ENCODE peak calls at places on chromosomes 4 and X, in four cellular contexts. C is SK-N-SH, P is SK-N-MC, D is GM23338. Q is an unnamed sample.

GRCh38 chrX:155216940-155217450 is 735 bp downstream of the VBP1 start:
- DNase-seq in C (peak), P (no peak), D (peak), Q (no peak)

GRCh38 chrX:41827886-41828285 is 95.5 kb downstream of the CASK start:
- DNase-seq in C (no peak), P (no peak), D (no peak), Q (no peak)

GRCh38 chr4:95547708-95548471 is 883 bp downstream of the UNC5C start:
- DNase-seq in C (no peak), P (no peak), D (peak), Q (no peak)

GRCh38 chr4:48194986-48195773 is 61.1 kb upstream of the TXK start:
- DNase-seq in C (peak), P (no peak), D (no peak), Q (no peak)

GRCh38 chr4:148205481-148205880 is 236.7 kb downstream of the NR3C2 start:
- DNase-seq in C (no peak), P (peak), D (no peak), Q (no peak)

GRCh38 chr4:3251691-3252479 is 2.9 kb downstream of the MSANTD1 start:
- DNase-seq in C (no peak), P (no peak), D (no peak), Q (no peak)

GRCh38 chrX:38664285-38664684 is 102.9 kb downstream of the TSPAN7 start:
- DNase-seq in C (peak), P (no peak), D (peak), Q (no peak)

GRCh38 chr4:15368906-15369305 is 58.9 kb upstream of the C1QTNF7 start:
- DNase-seq in C (no peak), P (no peak), D (no peak), Q (no peak)

GRCh38 chr4:1871471-1872021 is 353 bp downstream of the NSD2 start:
- DNase-seq in C (peak), P (no peak), D (peak), Q (no peak)

GRCh38 chr4:24473309-24473721 is 111.0 kb downstream of the DHX15 start:
- DNase-seq in C (peak), P (no peak), D (peak), Q (no peak)

GRCh38 chrX:38961936-38962335 is 160.7 kb downstream of the MID1IP1 start:
- DNase-seq in C (no peak), P (no peak), D (no peak), Q (no peak)

GRCh38 chr4:141126769-141127168 is 6.5 kb downstream of the RNF150 start:
- DNase-seq in C (no peak), P (peak), D (no peak), Q (no peak)

GRCh38 chr4:182354867-182355266 is 111.7 kb downstream of the TENM3 start:
- DNase-seq in C (no peak), P (no peak), D (no peak), Q (no peak)

GRCh38 chr4:67873116-67873515 is 10.7 kb downstream of the TMPRSS11D start:
- DNase-seq in C (no peak), P (no peak), D (no peak), Q (no peak)

GRCh38 chr4:76377922-76378321 is 43.0 kb downstream of the CCDC158 start:
- DNase-seq in C (peak), P (no peak), D (peak), Q (no peak)

GRCh38 chr4:80189956-80190671 is 7.2 kb upstream of the PRDM8 start:
- DNase-seq in C (no peak), P (no peak), D (peak), Q (no peak)

GRCh38 chrX:121360280-121360679 is 312.9 kb downstream of the GLUD2 start:
- DNase-seq in C (no peak), P (no peak), D (no peak), Q (no peak)
- H3K4me3 ChIP-seq in C (no peak), P (no peak), D (no peak), Q (no peak)

GRCh38 chrX:44873415-44874270 is 655 bp downstream of the KDM6A start:
- DNase-seq in C (peak), P (no peak), D (peak), Q (peak)
- TF ChIP-seq POLR2AphosphoS5 in C (no peak), P (no peak), D (no peak), Q (peak)

GRCh38 chr4:110618091-110619000 is 4.5 kb downstream of the PITX2 start:
- DNase-seq in C (no peak), P (no peak), D (peak), Q (no peak)
- H3K4me3 ChIP-seq in C (no peak), P (no peak), D (peak), Q (peak)

GRCh38 chrX:150364347-150365050 is 1.4 kb downstream of the MAMLD1 start:
- DNase-seq in C (peak), P (no peak), D (peak), Q (no peak)

GRCh38 chrX:150363561-150364346 is 637 bp downstream of the MAMLD1 start:
- DNase-seq in C (peak), P (no peak), D (peak), Q (no peak)

GRCh38 chrX:150361777-150362351 is 1.3 kb upstream of the MAMLD1 start:
- DNase-seq in C (peak), P (no peak), D (peak), Q (no peak)

GRCh38 chrX:150361070-150361776 is 1.9 kb upstream of the MAMLD1 start:
- DNase-seq in C (peak), P (no peak), D (peak), Q (no peak)

DNA sequence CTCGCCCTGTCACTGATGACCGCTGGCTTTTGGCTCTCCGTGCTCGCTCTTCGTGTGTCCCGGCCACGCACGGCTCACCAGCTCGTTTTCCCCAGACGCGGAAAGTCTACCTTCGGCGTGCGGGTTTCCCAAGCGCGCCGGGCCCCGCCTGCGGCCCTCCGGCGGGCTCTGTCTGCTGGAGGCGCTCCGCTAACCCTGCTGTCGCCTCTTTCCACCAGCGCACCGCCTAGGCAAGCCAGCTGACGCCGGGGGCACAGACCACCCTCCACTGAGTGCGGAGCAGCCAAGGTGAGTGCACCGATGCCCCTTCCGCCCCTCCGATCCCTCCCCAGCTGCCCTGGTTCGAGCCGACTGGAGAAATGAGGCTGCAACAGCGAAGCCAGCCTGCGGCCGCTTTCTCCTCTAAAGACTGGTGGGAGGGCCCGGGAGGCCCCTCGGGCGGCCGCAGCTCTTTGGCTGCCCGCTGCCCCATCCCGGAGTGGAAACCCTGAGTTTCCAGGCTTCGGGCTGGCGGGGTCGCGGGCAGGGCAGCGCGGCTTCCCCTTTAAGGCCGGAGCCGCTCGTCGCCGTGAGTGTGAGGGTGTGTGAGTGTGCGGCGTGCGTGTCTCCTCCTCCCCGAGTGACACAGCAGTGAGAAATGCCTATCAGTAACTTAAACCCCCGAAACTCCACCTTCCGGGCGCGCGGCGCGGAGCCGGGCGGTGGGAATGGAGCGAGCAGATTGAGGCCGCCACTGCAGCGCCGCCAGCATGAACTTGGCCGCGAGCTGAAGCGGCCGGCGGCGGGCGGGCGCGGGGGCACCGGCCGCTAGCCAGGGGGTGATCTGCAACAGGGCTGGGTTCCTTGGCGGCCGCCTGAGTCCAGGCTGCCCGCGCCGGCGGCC is at the start of gene MAMLD1:
- DNase-seq in C (peak), P (no peak), D (peak), Q (no peak)
- TF ChIP-seq POLR2AphosphoS5 in C (no peak), P (no peak), D (no peak), Q (no peak)

GRCh38 chr4:184261246-184261645 is 43.6 kb upstream of the ENPP6 start:
- DNase-seq in C (no peak), P (no peak), D (no peak), Q (no peak)

GRCh38 chr4:184265566-184266351 is 48.1 kb upstream of the ENPP6 start:
- DNase-seq in C (no peak), P (no peak), D (no peak), Q (no peak)

GRCh38 chr4:184262901-184263300 is 45.2 kb upstream of the ENPP6 start:
- DNase-seq in C (no peak), P (no peak), D (no peak), Q (no peak)

GRCh38 chr4:184263461-184263860 is 45.8 kb upstream of the ENPP6 start:
- DNase-seq in C (no peak), P (no peak), D (no peak), Q (no peak)

GRCh38 chr4:184263910-184264732 is 46.4 kb upstream of the ENPP6 start:
- DNase-seq in C (peak), P (peak), D (peak), Q (peak)
- H3K4me3 ChIP-seq in C (no peak), P (no peak), D (no peak), Q (no peak)

GRCh38 chr4:86963697-86964096 is 28.9 kb downstream of the AFF1 start:
- DNase-seq in C (no peak), P (no peak), D (no peak), Q (no peak)

GRCh38 chr4:86959588-86960500 is 25.0 kb downstream of the AFF1 start:
- DNase-seq in C (no peak), P (no peak), D (peak), Q (no peak)

GRCh38 chr4:86961103-86961502 is 26.3 kb downstream of the AFF1 start:
- DNase-seq in C (no peak), P (no peak), D (no peak), Q (no peak)

GRCh38 chr4:86960557-86960959 is 25.7 kb downstream of the AFF1 start:
- DNase-seq in C (no peak), P (no peak), D (no peak), Q (no peak)

DNA sequence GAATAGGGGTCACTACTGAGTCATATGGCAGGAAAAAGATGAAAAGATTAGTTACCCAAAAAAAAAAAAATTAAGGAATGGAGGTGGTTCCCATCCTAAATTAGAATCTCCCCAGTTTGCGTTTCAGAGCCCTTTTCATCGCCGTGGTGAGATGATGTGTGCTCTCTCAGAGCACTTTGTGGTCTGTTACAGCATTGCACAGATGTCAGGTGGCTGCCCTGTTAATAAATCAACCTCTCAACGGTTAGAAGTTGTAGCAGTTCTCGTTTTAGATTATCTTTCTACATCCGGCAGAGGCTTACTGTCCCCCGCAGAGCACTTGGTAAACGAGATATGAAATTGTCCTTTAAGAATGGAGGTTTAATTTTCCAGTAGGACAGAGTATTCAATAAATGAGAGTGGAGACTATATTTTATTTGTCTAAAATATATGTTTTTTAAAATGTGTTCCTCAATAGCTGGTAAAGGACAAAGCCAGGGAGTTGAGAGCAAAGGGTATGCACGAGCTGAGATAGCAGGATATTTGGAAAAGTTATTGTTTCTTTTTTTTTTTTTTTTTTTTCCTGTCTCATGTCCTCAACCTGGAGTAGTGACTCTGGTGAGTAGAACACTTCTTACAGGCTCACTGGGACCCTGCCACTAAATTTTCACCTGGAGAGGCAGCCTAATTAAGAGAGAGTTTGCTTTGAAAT is 26.9 kb downstream of the AFF1 start:
- DNase-seq in C (no peak), P (no peak), D (no peak), Q (no peak)
- TF ChIP-seq POLR2AphosphoS5 in C (no peak), P (peak), D (no peak), Q (no peak)

DNA sequence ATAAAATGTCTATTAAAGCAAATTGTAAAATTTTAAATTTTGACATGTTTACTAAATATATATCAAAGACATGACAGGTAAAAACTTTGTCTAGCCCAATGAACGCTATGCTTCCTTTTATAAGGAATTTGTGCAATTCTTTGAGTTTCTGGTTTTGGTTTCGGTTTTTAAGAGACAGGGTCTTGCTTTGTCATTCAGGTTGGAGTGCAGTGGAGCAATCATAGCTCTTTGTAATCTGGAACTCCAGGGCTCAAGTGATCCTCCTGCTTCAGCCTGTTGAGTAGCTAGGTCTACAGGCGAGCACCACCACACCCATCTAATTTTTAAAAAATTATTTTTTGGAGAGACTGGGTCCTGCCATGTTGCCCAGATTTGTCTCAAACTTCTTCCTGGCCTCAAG is 60.7 kb downstream of the BLTP1 start:
- DNase-seq in C (no peak), P (no peak), D (no peak), Q (no peak)
- H3K4me3 ChIP-seq in C (no peak), P (no peak), D (no peak), Q (no peak)

GRCh38 chrX:33207056-33207455 is 4.3 kb downstream of the DMD start:
- DNase-seq in C (no peak), P (no peak), D (no peak), Q (no peak)

GRCh38 chrX:33210156-33210555 is 1.2 kb downstream of the DMD start:
- DNase-seq in C (no peak), P (no peak), D (no peak), Q (no peak)

DNA sequence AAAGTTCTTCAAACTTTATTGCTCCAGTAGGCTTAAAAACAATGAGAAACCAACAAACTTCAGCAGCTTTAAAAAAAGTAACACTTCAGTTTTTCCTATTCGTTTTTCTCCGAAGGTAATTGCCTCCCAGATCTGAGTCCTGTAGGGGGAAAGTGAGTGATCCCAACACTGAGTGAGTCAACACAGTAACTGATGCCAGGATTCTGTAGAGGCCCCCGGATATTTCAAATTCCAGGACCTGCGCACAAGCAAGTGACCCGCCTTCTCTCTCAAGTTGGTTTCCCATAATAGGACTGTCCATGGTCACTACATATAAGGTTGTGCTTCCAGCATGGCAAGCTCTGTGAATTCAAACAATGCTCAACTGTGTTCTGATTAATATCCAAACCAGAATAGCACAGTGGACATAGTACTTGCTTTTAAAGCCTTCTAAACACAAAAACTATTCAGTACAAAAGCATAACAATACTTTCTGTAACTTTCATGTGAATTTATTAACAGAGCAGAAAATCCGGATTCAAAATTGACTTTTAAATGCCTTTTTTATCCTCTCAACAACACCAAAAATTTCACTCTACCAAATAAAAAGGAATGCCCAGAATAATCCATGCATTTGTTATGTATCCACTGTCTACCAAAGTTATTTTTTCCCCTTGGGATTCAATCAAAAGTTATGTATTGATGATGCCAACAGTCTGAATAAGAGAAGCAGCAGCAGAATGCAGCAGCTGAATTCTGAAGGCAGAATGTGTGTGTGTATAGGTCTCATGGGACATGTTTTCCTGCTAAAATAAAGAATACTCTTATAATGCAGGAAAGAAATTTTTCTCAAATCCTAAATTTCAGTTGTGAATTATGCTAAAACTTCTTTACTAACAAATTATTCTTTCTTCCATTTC is at the start of gene DMD:
- DNase-seq in C (no peak), P (no peak), D (peak), Q (peak)
- TF ChIP-seq POLR2AphosphoS5 in C (no peak), P (no peak), D (no peak), Q (peak)

Q was measured in breast epithelium.